ENCODE peak calls at places on chromosomes 3 and 15, in six cellular contexts. F is heart left ventricle, W is A549, P is ovary, D is breast epithelium, M is lower leg skin. Y is an unnamed sample.

GRCh38 chr15:63019539-63020109 is 22.9 kb upstream of the TPM1 start:
- DNase-seq in F (no peak), W (peak; percentile 76), P (no peak), D (peak; percentile 89), M (no peak), Y (peak; percentile 30)

GRCh38 chr15:78264304-78265136 is at the start of gene DNAJA4:
- DNase-seq in F (peak; percentile 85), W (no peak), P (peak; percentile 74), D (peak; percentile 32), M (peak; percentile 43), Y (no peak)

GRCh38 chr3:56833031-56833430 is 31.3 kb upstream of the ARHGEF3 start:
- DNase-seq in F (no peak), W (no peak), P (no peak), D (no peak), M (no peak), Y (no peak)

GRCh38 chr15:48695835-48696573 is 50.5 kb upstream of the FBN1 start:
- DNase-seq in F (no peak), W (no peak), P (no peak), D (no peak), M (no peak), Y (no peak)

GRCh38 chr15:58307313-58307961 is 124.4 kb upstream of the LIPC start:
- DNase-seq in F (no peak), W (no peak), P (no peak), D (no peak), M (no peak), Y (no peak)

GRCh38 chr15:92098869-92099268 is 245.4 kb downstream of the SLCO3A1 start:
- DNase-seq in F (peak; percentile 67), W (no peak), P (peak; percentile 49), D (no peak), M (no peak), Y (no peak)

GRCh38 chr15:55802600-55803376 is 59.8 kb upstream of the PRTG start:
- DNase-seq in F (no peak), W (no peak), P (no peak), D (no peak), M (no peak), Y (no peak)

GRCh38 chr3:71708478-71709098 is 16.6 kb downstream of the EIF4E3 start:
- DNase-seq in F (peak; percentile 37), W (no peak), P (no peak), D (no peak), M (no peak), Y (no peak)

GRCh38 chr3:149657458-149657795 is 398 bp downstream of the WWTR1 start:
- DNase-seq in F (no peak), W (peak; percentile 42), P (no peak), D (peak; percentile 66), M (peak; percentile 62), Y (no peak)

GRCh38 chr3:75001330-75001729 is 386.9 kb upstream of the CNTN3 start:
- DNase-seq in F (no peak), W (no peak), P (no peak), D (no peak), M (no peak), Y (no peak)

GRCh38 chr3:196660381-196661166 is 21.1 kb downstream of the NRROS start:
- DNase-seq in F (no peak), W (no peak), P (no peak), D (no peak), M (no peak), Y (no peak)

GRCh38 chr15:52772766-52773165 is 17.4 kb downstream of the ONECUT1 start:
- DNase-seq in F (no peak), W (no peak), P (no peak), D (no peak), M (no peak), Y (no peak)

GRCh38 chr3:50365080-50365841 is 5.9 kb upstream of the TMEM115 start:
- DNase-seq in F (peak; percentile 84), W (no peak), P (peak; percentile 92), D (peak; percentile 88), M (peak; percentile 83), Y (no peak)

GRCh38 chr15:64896371-64897069 is 15.2 kb upstream of the ANKDD1A start:
- DNase-seq in F (no peak), W (no peak), P (no peak), D (no peak), M (no peak), Y (no peak)

GRCh38 chr3:55524565-55525244 is 37.6 kb upstream of the WNT5A start:
- DNase-seq in F (no peak), W (no peak), P (no peak), D (no peak), M (no peak), Y (peak; percentile 13)

GRCh38 chr15:82538961-82539689 is 1.1 kb downstream of the RPS17 start:
- DNase-seq in F (no peak), W (no peak), P (peak; percentile 41), D (no peak), M (no peak), Y (no peak)

GRCh38 chr3:29972594-29972993 is 633.8 kb upstream of the TGFBR2 start:
- DNase-seq in F (no peak), W (no peak), P (no peak), D (no peak), M (no peak), Y (no peak)

GRCh38 chr3:126267169-126267975 is 87.0 kb upstream of the ALDH1L1 start:
- DNase-seq in F (peak; percentile 85), W (peak; percentile 28), P (peak; percentile 81), D (peak; percentile 74), M (peak; percentile 47), Y (peak; percentile 83)
- TF ChIP-seq POLR2A in F (no peak), W (no peak), P (peak; percentile 29), D (no peak), M (no peak), Y (no peak)

DNA sequence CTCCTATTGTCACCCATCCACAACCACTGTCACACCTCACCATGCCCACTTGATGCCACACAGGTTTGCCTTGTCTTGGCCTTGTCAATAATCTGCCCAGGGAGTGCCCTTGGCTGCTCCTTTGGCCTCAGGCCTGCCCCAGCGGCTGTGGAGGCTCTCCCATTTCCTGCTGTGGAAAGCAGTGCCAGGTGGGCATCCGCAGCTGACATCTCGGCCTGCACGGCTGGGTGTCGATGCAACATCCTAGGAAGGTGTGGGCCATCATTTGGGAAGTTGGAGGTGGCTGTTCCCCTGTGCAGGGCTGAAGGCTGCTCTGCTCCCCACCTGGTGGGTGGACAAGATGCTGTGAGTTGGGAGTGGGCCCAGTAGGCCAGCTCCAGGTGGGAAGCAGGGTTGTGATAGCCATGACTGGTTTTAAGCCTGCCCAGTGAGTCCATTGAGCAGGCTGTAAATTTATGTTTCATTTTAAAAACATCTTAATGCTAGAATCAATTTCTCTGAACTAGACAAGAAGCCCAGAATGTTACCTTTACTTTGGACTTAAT is 12.5 kb downstream of the DNAH1 start:
- DNase-seq in F (no peak), W (no peak), P (no peak), D (no peak), M (no peak), Y (no peak)
- TF ChIP-seq POLR2A in F (no peak), W (no peak), P (no peak), D (no peak), M (no peak), Y (no peak)

GRCh38 chr3:152331018-152331541 is 62.4 kb downstream of the MBNL1 start:
- DNase-seq in F (no peak), W (peak; percentile 22), P (no peak), D (no peak), M (no peak), Y (peak; percentile 9)
- TF ChIP-seq POLR2A in F (no peak), W (no peak), P (no peak), D (no peak), M (no peak), Y (no peak)

DNA sequence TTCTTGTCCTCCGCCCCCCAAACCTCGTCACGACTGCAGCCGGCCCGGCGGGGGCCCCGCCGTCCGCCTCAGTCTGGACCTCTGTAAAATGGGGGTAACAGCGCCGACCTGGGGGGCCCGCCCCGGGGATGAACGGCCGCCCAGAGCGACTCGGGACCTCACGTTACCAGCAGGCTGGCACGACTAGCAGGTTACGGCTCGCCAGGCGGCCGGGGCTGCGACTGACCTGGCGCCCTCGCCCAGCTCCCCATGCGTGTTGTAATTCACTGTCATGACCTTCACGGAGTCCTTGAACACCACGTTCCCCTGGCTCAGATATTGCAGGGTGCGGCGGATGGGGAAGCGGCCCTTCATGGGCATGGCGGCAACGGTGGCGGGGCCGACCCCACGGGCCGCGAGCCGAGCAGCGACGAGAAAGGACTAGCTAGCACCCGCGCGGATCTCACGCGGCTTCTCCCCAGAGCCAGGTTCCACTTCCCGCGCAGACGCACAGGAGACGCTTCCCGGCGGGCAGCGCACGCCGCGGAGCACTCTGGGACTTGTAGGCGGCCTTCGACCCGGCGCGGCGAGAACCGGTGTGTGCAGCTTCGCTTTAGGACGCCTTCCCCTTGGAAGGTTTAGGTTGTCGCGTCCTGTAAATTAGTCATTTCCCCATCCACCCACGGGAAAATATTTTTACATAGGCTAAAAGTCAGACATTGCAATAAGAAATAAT is at the start of gene MRPS25:
- DNase-seq in F (peak; percentile 95), W (peak; percentile 93), P (peak; percentile 88), D (peak; percentile 78), M (peak; percentile 86), Y (peak; percentile 98)
- TF ChIP-seq POLR2A in F (peak; percentile 59), W (peak; percentile 98), P (peak; percentile 73), D (peak; percentile 57), M (peak; percentile 53), Y (peak; percentile 98)

DNA sequence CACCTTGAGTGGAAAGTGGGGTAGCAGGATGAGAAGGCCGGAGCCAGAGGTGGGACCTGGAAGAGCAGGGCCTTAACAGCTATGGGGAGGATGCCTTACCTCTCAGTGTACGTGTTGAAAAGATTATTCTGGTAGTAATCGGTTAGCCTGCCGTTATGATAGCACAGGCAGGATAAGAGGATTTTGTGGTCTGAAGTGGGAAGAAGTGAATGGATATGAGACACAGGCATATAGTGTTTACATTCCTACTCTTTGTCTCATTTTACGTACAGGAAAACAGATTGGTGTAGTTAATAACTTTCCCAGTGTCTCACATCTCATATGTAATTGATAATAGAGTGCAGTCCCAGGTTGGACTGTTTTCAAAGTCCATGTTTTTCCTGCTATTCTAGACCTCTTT is 172.3 kb downstream of the KLHL25 start:
- DNase-seq in F (no peak), W (no peak), P (no peak), D (no peak), M (no peak), Y (no peak)
- TF ChIP-seq POLR2A in F (no peak), W (no peak), P (no peak), D (no peak), M (no peak), Y (no peak)

DNA sequence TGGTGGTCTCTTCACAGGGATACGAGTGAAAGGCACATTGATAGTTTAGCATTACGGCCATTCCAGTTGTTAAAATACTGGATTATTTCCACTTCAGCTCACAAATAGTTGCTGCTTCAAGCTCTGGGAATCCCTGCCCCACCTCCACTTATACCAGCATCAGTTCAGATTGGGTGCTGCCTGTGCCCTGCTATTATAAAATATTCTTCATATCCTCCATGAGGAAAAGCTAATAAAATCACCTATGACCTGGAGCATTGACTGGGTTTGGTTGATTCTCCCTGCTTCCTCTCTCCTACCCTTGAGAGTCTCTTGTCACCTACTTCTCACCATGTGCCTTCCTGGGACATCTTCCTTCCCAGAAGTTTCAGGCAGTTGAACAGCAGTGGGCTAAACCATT is 529.0 kb downstream of the MCTP2 start:
- DNase-seq in F (no peak), W (no peak), P (no peak), D (no peak), M (no peak), Y (no peak)
- TF ChIP-seq POLR2A in F (no peak), W (no peak), P (no peak), D (no peak), M (no peak), Y (no peak)